ENCODE peak calls at places on chromosomes 2 and 18, in nine cellular contexts. Y is T-helper 2 cell treated with Interferon-gamma antibody and Interleukin-4, amounts not matched to agents 5 μg/mL and 100 μg/mL, for 36 hours; T is transverse colon; G is SK-N-DZ; N is activated CD4-positive, alpha-beta T cell treated with anti-CD3 and anti-CD28 coated beads, Interleukin-2, amount 10 ng/mL, durations not matched to agents 7 days and 5 days; O is astrocyte of the hippocampus; V is activated T-helper 1 cell treated with anti-CD3 and anti-CD28 coated beads, Interleukin-2, amount 50 U/mL, for 16 hours; B is activated effector memory CD4-positive, alpha-beta T cell treated with anti-CD3 and anti-CD28 coated beads, Interleukin-2, amount 50 U/mL, for 16 hours; E is stimulated activated naive B cell treated with anti-CD40 and anti-IgM and Interleukin-4, amounts not matched to agents 10 μg/mL and 1 μg/mL and 100 μg/mL, for 72 hours. J is an unnamed sample.

GRCh38 chr2:241496904-241497877 is 11.2 kb downstream of the STK25 start:
- DNase-seq in B (no peak), E (no peak), V (no peak), N (no peak), Y (no peak), T (peak; percentile 81), O (no peak), G (no peak), J (peak; percentile 73)

GRCh38 chr2:85390941-85391669 is 19.1 kb downstream of the CAPG start:
- DNase-seq in B (peak; percentile 87), E (peak; percentile 32), V (peak; percentile 46), O (peak; percentile 61), Y (peak; percentile 51), N (peak; percentile 83), G (peak; percentile 40), T (peak; percentile 78), J (peak; percentile 82)

GRCh38 chr18:41389936-41390667 is 564.9 kb upstream of the PIK3C3 start:
- DNase-seq in T (no peak), G (no peak), V (no peak), E (no peak), N (no peak), B (no peak), Y (no peak), O (no peak), J (no peak)

GRCh38 chr18:31819106-31819924 is 58.6 kb upstream of the SLC25A52 start:
- DNase-seq in O (peak; percentile 67), V (no peak), B (no peak), T (no peak), E (no peak), N (peak; percentile 29), G (peak; percentile 42), Y (no peak), J (no peak)

GRCh38 chr2:129861666-129862288 is 117.7 kb upstream of the RAB6C start:
- DNase-seq in T (no peak), O (no peak), B (no peak), N (no peak), G (no peak), E (no peak), Y (no peak), V (no peak), J (no peak)

GRCh38 chr2:189770590-189771322 is 8.2 kb upstream of the OSGEPL1 start:
- DNase-seq in Y (no peak), O (no peak), B (no peak), T (no peak), E (no peak), N (no peak), V (no peak), G (no peak), J (no peak)

GRCh38 chr2:17578466-17578928 is 38.0 kb downstream of the VSNL1 start:
- DNase-seq in G (no peak), E (no peak), Y (no peak), N (no peak), B (no peak), O (no peak), V (no peak), T (no peak), J (no peak)

GRCh38 chr2:10787176-10787968 is 25.2 kb downstream of the PDIA6 start:
- DNase-seq in E (no peak), B (peak; percentile 75), O (no peak), G (no peak), Y (no peak), T (peak; percentile 39), N (peak; percentile 24), V (no peak), J (no peak)

GRCh38 chr18:36745219-36745975 is 83.4 kb downstream of the TPGS2 start:
- DNase-seq in O (no peak), N (no peak), G (no peak), V (no peak), Y (no peak), T (no peak), B (no peak), E (no peak), J (no peak)

GRCh38 chr2:142876423-142876822 is 1.0 kb upstream of the KYNU start:
- DNase-seq in N (no peak), G (no peak), Y (no peak), O (no peak), V (no peak), T (no peak), E (no peak), B (no peak), J (no peak)

GRCh38 chr2:17470855-17471641 is 47.2 kb downstream of the RAD51AP2 start:
- DNase-seq in T (no peak), N (no peak), E (no peak), B (no peak), V (no peak), O (peak; percentile 29), G (peak; percentile 29), Y (no peak), J (no peak)

GRCh38 chr18:9631814-9632496 is 17.6 kb upstream of the PPP4R1 start:
- DNase-seq in V (no peak), O (peak; percentile 86), G (no peak), N (no peak), E (no peak), Y (no peak), B (no peak), T (no peak), J (no peak)

GRCh38 chr2:215736653-215737290 is 276.6 kb downstream of the MREG start:
- DNase-seq in T (no peak), O (no peak), E (no peak), N (no peak), Y (no peak), G (peak; percentile 25), V (no peak), B (no peak), J (no peak)

GRCh38 chr2:85680707-85681353 is 12.8 kb upstream of the SFTPB start:
- DNase-seq in O (no peak), T (no peak), E (no peak), B (peak; percentile 54), V (no peak), G (no peak), N (no peak), Y (no peak), J (no peak)

GRCh38 chr2:200356794-200357472 is 50.4 kb downstream of the SPATS2L start:
- DNase-seq in Y (no peak), B (no peak), T (no peak), N (no peak), G (no peak), O (peak; percentile 64), E (no peak), V (no peak), J (no peak)

GRCh38 chr18:62126776-62127175 is 60.1 kb downstream of the PIGN start:
- DNase-seq in E (no peak), N (no peak), O (no peak), Y (no peak), G (no peak), B (no peak), V (no peak), T (no peak), J (no peak)

GRCh38 chr18:2223394-2223793 is 347.9 kb downstream of the METTL4 start:
- DNase-seq in O (peak; percentile 72), N (no peak), V (no peak), T (no peak), E (no peak), G (no peak), Y (no peak), B (no peak), J (no peak)

GRCh38 chr18:11149441-11150270 is at the start of gene PIEZO2:
- DNase-seq in N (no peak), B (no peak), G (no peak), V (no peak), E (peak; percentile 56), T (peak; percentile 30), O (peak; percentile 71), Y (no peak), J (no peak)

GRCh38 chr18:3610188-3610708 is 160.3 kb downstream of the TGIF1 start:
- DNase-seq in G (no peak), T (no peak), V (no peak), B (no peak), N (no peak), Y (no peak), E (no peak), O (no peak), J (no peak)

GRCh38 chr2:105487142-105488069 is 88.6 kb upstream of the FHL2 start:
- DNase-seq in T (no peak), G (no peak), Y (no peak), E (no peak), B (no peak), O (peak; percentile 88), V (no peak), N (no peak), J (no peak)

GRCh38 chr2:3628241-3628679 is 29.7 kb upstream of the ALLC start:
- DNase-seq in N (no peak), V (no peak), E (no peak), T (no peak), B (peak; percentile 47), O (no peak), G (no peak), Y (no peak), J (no peak)

GRCh38 chr2:11024687-11025086 is 113.0 kb downstream of the KCNF1 start:
- DNase-seq in N (no peak), G (no peak), B (no peak), E (no peak), O (no peak), V (no peak), Y (no peak), T (no peak), J (no peak)

GRCh38 chr2:24642351-24642750 is 150.8 kb downstream of the PTRHD1 start:
- DNase-seq in N (no peak), B (no peak), E (no peak), G (no peak), V (no peak), O (no peak), T (no peak), Y (no peak), J (no peak)

GRCh38 chr18:75854808-75855207 is 427.3 kb upstream of the SMIM21 start:
- DNase-seq in Y (no peak), O (no peak), B (no peak), V (no peak), N (no peak), E (no peak), T (no peak), G (no peak), J (no peak)

GRCh38 chr2:199659207-199659606 is 191.8 kb downstream of the FTCDNL1 start:
- DNase-seq in B (no peak), G (peak; percentile 13), Y (peak; percentile 12), V (no peak), O (peak; percentile 76), E (no peak), T (no peak), N (no peak), J (no peak)